ENCODE peak calls at places on chromosomes 12 and 14, in nine cellular contexts. V is ovary; L is right lobe of liver; I is upper lobe of right lung; H is CD8-positive, alpha-beta T cell; O is foreskin keratinocyte; F is left lung; N is GM23338; G is colonic mucosa. W is an unnamed sample.
A peak's percentile ranks its signal among the peaks of the same experiment; 100 is the strongest.

GRCh38 chr12:58066296-58066695 is 124.9 kb downstream of the ATP23 start:
- DNase-seq in V (no peak), L (no peak), H (no peak), F (no peak), O (peak; percentile 45), G (no peak), N (no peak), I (no peak), W (no peak)

GRCh38 chr14:65255583-65256443 is 153.5 kb upstream of the MAX start:
- DNase-seq in N (peak; percentile 94), I (peak; percentile 74), L (no peak), O (peak; percentile 83), G (peak; percentile 94), H (no peak), F (peak; percentile 52), V (no peak), W (no peak)

GRCh38 chr12:129886541-129886940 is 17.3 kb downstream of the TMEM132D start:
- DNase-seq in I (no peak), L (no peak), O (no peak), F (no peak), N (no peak), H (no peak), G (no peak), V (no peak), W (no peak)

GRCh38 chr14:51382506-51382905 is 142.5 kb downstream of the TMX1 start:
- DNase-seq in F (peak; percentile 39), L (no peak), G (no peak), V (no peak), N (no peak), I (no peak), H (no peak), O (peak; percentile 100), W (no peak)

GRCh38 chr12:113778432-113779128 is 187.5 kb downstream of the RBM19 start:
- DNase-seq in H (no peak), I (peak; percentile 31), L (no peak), V (no peak), O (no peak), N (peak; percentile 36), F (no peak), G (no peak), W (no peak)

GRCh38 chr14:90548455-90548854 is 151.6 kb downstream of the CALM1 start:
- DNase-seq in O (no peak), G (no peak), I (no peak), L (no peak), V (no peak), N (no peak), H (no peak), F (no peak), W (no peak)

GRCh38 chr12:109720152-109720855 is 6.7 kb downstream of the FAM222A start:
- DNase-seq in H (no peak), I (no peak), V (no peak), L (no peak), N (no peak), F (no peak), G (no peak), O (no peak), W (peak; percentile 57)

GRCh38 chr14:95346820-95347219 is 27.1 kb upstream of the CLMN start:
- DNase-seq in H (no peak), L (no peak), I (no peak), G (no peak), V (no peak), F (no peak), O (no peak), N (peak; percentile 43), W (no peak)

GRCh38 chr14:77838756-77839565 is 39.1 kb downstream of the ADCK1 start:
- DNase-seq in I (no peak), H (no peak), O (no peak), V (no peak), L (no peak), F (no peak), N (peak; percentile 19), G (no peak), W (no peak)

GRCh38 chr14:95314609-95315008 is 5.1 kb downstream of the CLMN start:
- DNase-seq in F (peak; percentile 52), O (peak; percentile 68), L (peak; percentile 72), G (no peak), I (no peak), N (no peak), V (no peak), H (no peak), W (no peak)

GRCh38 chr12:20268121-20268732 is 100.1 kb upstream of the PDE3A start:
- DNase-seq in G (no peak), V (no peak), O (no peak), I (no peak), N (peak; percentile 5), F (no peak), H (no peak), L (no peak), W (no peak)

GRCh38 chr14:22200977-22201605 is 387.9 kb downstream of the DAD1 start:
- DNase-seq in H (no peak), G (no peak), L (no peak), V (no peak), O (peak; percentile 65), N (peak; percentile 86), I (no peak), F (no peak), W (no peak)

GRCh38 chr14:67137744-67138371 is 51.4 kb upstream of the GARIN2 start:
- DNase-seq in V (no peak), O (peak; percentile 2), N (peak; percentile 43), H (no peak), I (no peak), L (no peak), F (no peak), G (no peak), W (no peak)

GRCh38 chr12:56676851-56677601 is 11.1 kb downstream of the PTGES3 start:
- DNase-seq in G (no peak), I (peak; percentile 15), O (no peak), F (no peak), V (peak; percentile 28), N (no peak), H (no peak), L (no peak), W (no peak)
- H3K27ac ChIP-seq in G (peak overlapping the region; percentile 56), I (no peak overlapping the region), O (no peak overlapping the region), F (no peak overlapping the region), V (no peak overlapping the region), N (no peak overlapping the region), H (no peak overlapping the region), L (no peak overlapping the region), W (peak overlapping the region; percentile 9)

GRCh38 chr14:104424406-104425072 is 155.0 kb upstream of the C14orf180 start:
- DNase-seq in V (peak; percentile 82), I (peak; percentile 60), O (no peak), L (no peak), H (no peak), G (no peak), F (no peak), N (no peak), W (no peak)
- H3K27me3 ChIP-seq in V (no peaks in the 10 kb centered on the region), I (no peaks in the 10 kb centered on the region), O (no peaks in the 10 kb centered on the region), L (no peaks in the 10 kb centered on the region), H (no peaks in the 10 kb centered on the region), G (no peaks in the 10 kb centered on the region), F (no peaks in the 10 kb centered on the region), N (no peaks in the 10 kb centered on the region), W (peaks cover 16% of the 10 kb centered on the region)

DNA sequence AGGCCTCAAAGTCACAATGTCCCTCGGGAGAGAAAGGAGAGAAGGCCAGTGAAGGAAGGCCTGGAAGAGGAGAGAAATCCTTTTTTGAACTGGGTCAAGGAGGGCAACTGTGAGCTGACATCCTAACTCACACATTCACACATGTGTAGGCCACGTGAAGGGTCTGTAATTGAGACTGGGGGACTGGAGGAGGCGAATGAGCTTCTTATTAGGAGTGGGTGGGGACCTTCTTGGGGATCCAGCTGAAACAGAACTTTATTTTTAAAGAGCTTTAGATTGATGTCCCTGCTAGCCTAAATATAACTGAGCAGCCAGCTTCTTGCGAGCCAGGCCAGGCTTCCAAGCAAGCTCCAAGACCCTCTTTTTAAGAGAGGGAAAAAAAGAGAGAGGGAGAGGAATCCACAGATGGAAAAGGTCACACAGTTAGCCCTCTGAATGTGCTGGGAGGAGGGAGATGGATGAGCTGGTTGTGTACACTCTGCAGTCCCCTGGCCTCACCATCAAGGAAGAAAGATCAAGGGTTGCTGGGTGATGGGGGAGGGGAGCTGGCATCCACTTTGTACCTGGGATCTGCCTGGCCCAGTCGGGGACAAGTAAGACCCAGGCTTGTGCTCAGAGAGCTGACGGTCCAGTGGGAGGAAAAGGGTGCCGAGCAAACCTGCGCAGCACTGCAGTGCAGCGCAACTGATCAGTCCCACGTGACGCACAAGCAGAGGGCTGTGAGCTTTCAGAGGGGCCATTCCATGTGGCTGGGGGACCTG is 154.6 kb downstream of the ZFP36L1 start:
- DNase-seq in L (no peak), I (peak; percentile 45), N (no peak), G (no peak), H (no peak), O (no peak), V (no peak), F (no peak), W (no peak)
- H3K4me1 ChIP-seq in L (no peaks in the 10 kb centered on the region), I (peaks cover 24% of the 10 kb centered on the region), N (peaks cover 8% of the 10 kb centered on the region), G (no peaks in the 10 kb centered on the region), H (peaks cover 23% of the 10 kb centered on the region), O (no peaks in the 10 kb centered on the region), V (peaks cover 15% of the 10 kb centered on the region), F (peaks cover 33% of the 10 kb centered on the region), W (peaks cover 48% of the 10 kb centered on the region)

DNA sequence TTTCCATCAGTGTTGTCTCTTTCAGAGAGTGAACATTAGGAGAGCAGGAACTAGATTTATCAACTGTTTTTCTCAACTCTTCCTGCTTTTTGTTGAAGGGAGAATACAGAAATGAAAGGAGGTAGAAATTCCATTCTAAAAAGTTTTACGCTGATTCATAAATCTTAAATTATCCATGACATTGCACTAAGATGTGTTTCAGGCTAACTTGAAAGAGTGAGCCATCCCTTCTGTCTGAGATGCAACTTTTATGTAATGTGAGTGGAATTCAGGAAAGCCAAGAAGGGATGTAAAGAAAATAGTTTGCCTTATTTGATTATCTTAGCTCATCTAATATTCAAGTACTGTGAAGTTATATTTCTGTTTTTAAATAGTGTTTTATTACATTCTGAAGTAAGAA is 349.5 kb upstream of the RGS6 start:
- DNase-seq in N (no peak), I (no peak), O (peak; percentile 31), V (no peak), G (no peak), H (no peak), L (no peak), F (no peak), W (no peak)
- H3K27ac ChIP-seq in N (no peak overlapping the region), I (no peak overlapping the region), O (no peak overlapping the region), V (no peak overlapping the region), G (no peak overlapping the region), H (no peak overlapping the region), L (no peak overlapping the region), F (peak overlapping the region; percentile 73), W (no peak overlapping the region)

GRCh38 chr14:104550340-104550848 is 29.2 kb upstream of the C14orf180 start:
- DNase-seq in G (no peak), V (no peak), N (no peak), L (no peak), I (peak; percentile 29), H (no peak), O (no peak), F (peak; percentile 21), W (no peak)
- H3K27me3 ChIP-seq in G (peaks cover 4% of the 10 kb centered on the region), V (no peaks in the 10 kb centered on the region), N (no peaks in the 10 kb centered on the region), L (no peaks in the 10 kb centered on the region), I (peaks cover 27% of the 10 kb centered on the region), H (no peaks in the 10 kb centered on the region), O (peaks cover 9% of the 10 kb centered on the region), F (no peaks in the 10 kb centered on the region), W (peaks cover 94% of the 10 kb centered on the region)